ENCODE peak calls at places on chromosome 16, in four cellular contexts. One of them, this sample, is unnamed.

GRCh38 chr16:65312071-65312470 is 190.2 kb upstream of the CDH11 start:
- DNase-seq in K562: no peak
- DNase-seq in HepG2: no peak
- DNase-seq in GM12878: no peak
- DNase-seq in this sample: no peak

GRCh38 chr16:80347900-80348299 is 192.9 kb upstream of the DYNLRB2 start:
- DNase-seq in K562: no peak
- DNase-seq in HepG2: no peak
- DNase-seq in GM12878: no peak
- DNase-seq in this sample: no peak

GRCh38 chr16:19515765-19516164 is 6.1 kb downstream of the GDE1 start:
- DNase-seq in K562: no peak
- DNase-seq in HepG2: no peak
- DNase-seq in GM12878: no peak
- DNase-seq in this sample: no peak

GRCh38 chr16:87474566-87474996 is 18.2 kb downstream of the ZCCHC14 start:
- DNase-seq in K562: no peak
- DNase-seq in HepG2: peak; percentile 60
- DNase-seq in GM12878: no peak
- DNase-seq in this sample: no peak

GRCh38 chr16:86080131-86080875 is 181.3 kb downstream of the IRF8 start:
- DNase-seq in K562: no peak
- DNase-seq in HepG2: no peak
- DNase-seq in GM12878: no peak
- DNase-seq in this sample: no peak

GRCh38 chr16:67563708-67564468 is 1.6 kb downstream of the CTCF start:
- DNase-seq in K562: no peak
- DNase-seq in HepG2: peak; percentile 58
- DNase-seq in GM12878: no peak
- DNase-seq in this sample: no peak

GRCh38 chr16:86665319-86665675 is 86.9 kb downstream of the FOXL1 start:
- DNase-seq in K562: no peak
- DNase-seq in HepG2: peak; percentile 32
- DNase-seq in GM12878: peak; percentile 28
- DNase-seq in this sample: no peak

GRCh38 chr16:52068447-52069074 is 478.4 kb downstream of the TOX3 start:
- DNase-seq in K562: no peak
- DNase-seq in HepG2: peak; percentile 35
- DNase-seq in GM12878: no peak
- DNase-seq in this sample: peak; percentile 14

GRCh38 chr16:19356024-19356952 is 61.4 kb upstream of the TMC5 start:
- DNase-seq in K562: no peak
- DNase-seq in HepG2: no peak
- DNase-seq in GM12878: no peak
- DNase-seq in this sample: no peak

GRCh38 chr16:3317315-3317999 is 12.2 kb downstream of the ZNF75A start:
- DNase-seq in K562: no peak
- DNase-seq in HepG2: no peak
- DNase-seq in GM12878: no peak
- DNase-seq in this sample: no peak

GRCh38 chr16:54342001-54342776 is 55.6 kb upstream of the IRX3 start:
- DNase-seq in K562: no peak
- DNase-seq in HepG2: no peak
- DNase-seq in GM12878: no peak
- DNase-seq in this sample: no peak
- TF ChIP-seq BHLHE40 in K562: no peak
- TF ChIP-seq BHLHE40 in HepG2: no peak
- TF ChIP-seq BHLHE40 in GM12878: no peak
- TF ChIP-seq BHLHE40 in this sample: no peak

GRCh38 chr16:81499576-81500380 is 55.2 kb downstream of the CMIP start:
- DNase-seq in K562: no peak
- DNase-seq in HepG2: no peak
- DNase-seq in GM12878: no peak
- DNase-seq in this sample: no peak

GRCh38 chr16:81502396-81503060 is 57.9 kb downstream of the CMIP start:
- DNase-seq in K562: no peak
- DNase-seq in HepG2: no peak
- DNase-seq in GM12878: no peak
- DNase-seq in this sample: no peak

GRCh38 chr16:81497690-81498089 is 53.1 kb downstream of the CMIP start:
- DNase-seq in K562: no peak
- DNase-seq in HepG2: no peak
- DNase-seq in GM12878: no peak
- DNase-seq in this sample: no peak

GRCh38 chr16:81498351-81498750 is 53.7 kb downstream of the CMIP start:
- DNase-seq in K562: no peak
- DNase-seq in HepG2: no peak
- DNase-seq in GM12878: no peak
- DNase-seq in this sample: no peak

DNA sequence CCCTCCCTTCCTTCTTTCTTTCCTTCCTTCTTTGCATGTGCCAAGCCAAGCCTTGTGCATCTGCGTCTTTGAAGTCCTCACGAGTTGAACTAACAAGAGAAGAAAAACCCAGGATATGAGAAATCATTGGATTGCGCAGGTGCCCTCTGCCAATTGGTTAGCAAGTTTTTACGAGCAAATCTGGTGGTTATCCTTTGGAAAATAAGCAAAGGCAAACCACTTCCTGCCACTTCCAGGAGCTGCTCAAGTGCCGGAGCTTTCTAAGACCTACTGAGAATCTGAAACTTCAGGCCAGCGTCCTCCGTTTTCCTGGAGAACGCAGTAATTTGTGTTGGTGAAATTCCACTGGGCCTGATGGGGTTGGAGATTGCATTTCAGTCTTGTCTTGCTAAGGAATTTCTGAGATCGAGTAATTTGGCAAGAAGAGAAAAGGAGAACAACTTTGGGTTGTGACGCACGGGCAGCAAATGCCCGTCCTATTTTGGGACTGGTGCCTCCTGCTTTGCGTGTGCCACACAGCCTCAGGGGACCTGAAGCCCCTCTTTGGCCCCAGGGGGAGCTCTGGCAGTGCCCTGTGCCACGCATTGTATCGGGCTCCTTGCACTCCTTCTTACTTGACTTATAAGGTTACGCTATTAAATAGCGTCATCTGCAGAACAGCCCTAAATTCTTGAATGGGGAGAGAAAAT is 56.4 kb downstream of the CMIP start:
- DNase-seq in K562: no peak
- DNase-seq in HepG2: no peak
- DNase-seq in GM12878: no peak
- DNase-seq in this sample: no peak
- TF ChIP-seq FOXM1 in K562: no peak
- TF ChIP-seq FOXM1 in HepG2: no peak
- TF ChIP-seq FOXM1 in GM12878: no peak
- TF ChIP-seq FOXM1 in this sample: no peak

DNA sequence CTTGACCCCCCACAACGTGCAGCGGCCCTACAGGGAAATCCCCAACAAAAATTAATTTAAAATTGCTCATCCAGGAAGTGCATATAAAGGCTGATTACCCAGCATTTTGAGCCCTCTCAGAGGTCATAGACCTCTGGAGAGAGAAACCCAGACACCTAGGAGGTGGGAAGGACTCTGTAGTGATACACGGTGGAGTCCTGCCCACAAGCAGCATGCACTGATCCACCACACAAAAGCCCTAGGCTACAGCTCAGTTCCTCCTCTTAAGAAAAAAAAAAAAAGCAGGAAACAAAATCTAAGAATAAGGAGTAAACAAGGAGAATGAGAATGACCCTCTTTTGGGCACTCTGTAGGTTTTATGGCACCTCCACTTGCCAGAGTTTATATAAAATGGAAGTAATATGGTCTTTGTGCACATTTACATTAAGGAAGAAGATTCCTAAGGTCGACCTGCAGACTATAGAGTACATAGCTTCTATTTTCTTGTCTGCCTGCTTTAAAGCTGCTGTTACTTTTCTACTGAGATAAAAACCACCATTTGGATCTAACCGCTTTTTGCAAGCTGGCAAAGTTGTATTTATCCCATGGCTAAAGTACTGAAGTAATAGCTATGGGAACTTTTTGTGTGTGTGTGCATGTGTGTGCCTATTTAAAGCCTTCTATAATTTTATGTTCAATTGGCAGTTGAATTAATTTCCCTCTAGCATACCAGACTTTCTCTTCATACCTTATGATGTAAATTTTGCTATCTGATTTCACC is 46.9 kb downstream of the ACSM1 start:
- DNase-seq in K562: no peak
- DNase-seq in HepG2: no peak
- DNase-seq in GM12878: no peak
- DNase-seq in this sample: no peak
- TF ChIP-seq BHLHE40 in K562: no peak
- TF ChIP-seq BHLHE40 in HepG2: no peak
- TF ChIP-seq BHLHE40 in GM12878: no peak
- TF ChIP-seq BHLHE40 in this sample: no peak

GRCh38 chr16:28012031-28012445 is 51.5 kb downstream of the GSG1L start:
- DNase-seq in K562: peak; percentile 25
- DNase-seq in HepG2: no peak
- DNase-seq in GM12878: no peak
- DNase-seq in this sample: no peak

GRCh38 chr16:28013392-28013791 is 50.1 kb downstream of the GSG1L start:
- DNase-seq in K562: no peak
- DNase-seq in HepG2: no peak
- DNase-seq in GM12878: no peak
- DNase-seq in this sample: no peak

GRCh38 chr16:28009586-28010373 is 53.7 kb downstream of the GSG1L start:
- DNase-seq in K562: no peak
- DNase-seq in HepG2: no peak
- DNase-seq in GM12878: no peak
- DNase-seq in this sample: no peak

GRCh38 chr16:28011223-28011622 is 52.3 kb downstream of the GSG1L start:
- DNase-seq in K562: no peak
- DNase-seq in HepG2: no peak
- DNase-seq in GM12878: no peak
- DNase-seq in this sample: no peak

GRCh38 chr16:28010671-28011070 is 52.8 kb downstream of the GSG1L start:
- DNase-seq in K562: no peak
- DNase-seq in HepG2: no peak
- DNase-seq in GM12878: no peak
- DNase-seq in this sample: no peak
- TF ChIP-seq FOXM1 in K562: no peak
- TF ChIP-seq FOXM1 in HepG2: no peak
- TF ChIP-seq FOXM1 in GM12878: no peak
- TF ChIP-seq FOXM1 in this sample: no peak

DNA sequence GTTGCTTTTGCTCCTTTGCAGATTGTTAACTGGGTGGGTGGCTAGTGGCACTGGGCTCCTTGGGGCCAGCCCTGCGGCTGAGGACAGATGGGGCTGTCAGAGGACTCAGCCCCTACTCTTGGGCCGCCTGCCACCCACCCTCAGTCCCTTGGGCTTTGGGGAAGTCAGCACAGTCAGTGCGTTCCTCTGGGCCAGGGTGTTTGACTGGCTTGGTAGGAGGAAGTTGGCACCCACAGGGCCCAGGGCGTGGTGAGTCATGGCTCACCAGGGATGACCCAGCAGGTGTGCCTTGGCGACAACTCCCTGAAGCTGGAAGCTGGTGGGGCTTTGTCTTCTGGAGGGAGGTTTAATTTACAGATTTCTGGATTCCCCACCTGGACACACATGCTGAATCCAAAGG is 32.4 kb downstream of the HAPSTR1 start:
- DNase-seq in K562: no peak
- DNase-seq in HepG2: no peak
- DNase-seq in GM12878: no peak
- DNase-seq in this sample: no peak
- TF ChIP-seq BHLHE40 in K562: no peak
- TF ChIP-seq BHLHE40 in HepG2: no peak
- TF ChIP-seq BHLHE40 in GM12878: no peak
- TF ChIP-seq BHLHE40 in this sample: no peak

DNA sequence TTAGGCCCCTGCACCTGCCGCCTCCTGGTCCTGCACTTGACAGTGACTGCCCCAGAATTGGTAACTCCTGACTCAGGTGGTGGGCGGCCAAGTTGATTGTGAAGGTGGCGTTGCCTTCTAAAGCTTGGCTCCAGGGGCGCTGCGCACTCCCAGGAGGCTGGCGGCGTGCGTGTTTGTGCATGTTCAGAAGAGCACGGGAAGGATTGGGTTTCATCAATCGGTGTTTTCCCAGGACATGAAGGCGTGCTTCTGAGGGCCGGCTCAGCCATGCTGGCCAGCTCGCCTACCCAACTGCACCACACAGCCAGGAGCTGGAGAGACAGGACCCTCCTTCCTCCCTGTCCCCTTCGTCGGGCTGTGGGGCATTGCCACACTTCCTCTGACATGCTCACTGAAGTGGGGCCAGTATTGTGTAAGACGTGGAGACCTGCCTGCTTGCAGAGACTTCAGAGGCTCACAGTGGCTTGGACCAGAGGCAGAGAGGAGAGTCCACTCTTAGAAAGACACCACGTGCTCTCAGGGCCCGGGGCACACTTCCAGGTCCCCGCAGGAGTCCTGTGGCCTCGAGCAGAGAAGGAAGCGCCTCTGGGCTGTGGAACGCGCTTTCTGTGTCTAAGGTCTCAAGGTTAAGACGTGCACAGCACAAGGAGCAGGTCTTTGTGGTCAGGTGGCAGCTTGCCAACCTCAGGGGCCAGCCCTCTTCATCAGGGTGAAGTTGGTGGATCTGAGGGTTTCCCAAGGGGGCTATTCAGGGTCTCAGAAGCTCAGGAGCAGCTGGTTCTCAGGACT is 2.8 kb downstream of the RAB40C start:
- DNase-seq in K562: no peak
- DNase-seq in HepG2: peak; percentile 51
- DNase-seq in GM12878: no peak
- DNase-seq in this sample: peak; percentile 70
- TF ChIP-seq FOXM1 in K562: no peak
- TF ChIP-seq FOXM1 in HepG2: no peak
- TF ChIP-seq FOXM1 in GM12878: no peak
- TF ChIP-seq FOXM1 in this sample: no peak

GRCh38 chr16:26645629-26646028 is 421.1 kb upstream of the C16orf82 start:
- DNase-seq in K562: peak; percentile 38
- DNase-seq in HepG2: no peak
- DNase-seq in GM12878: no peak
- DNase-seq in this sample: peak; percentile 42
- TF ChIP-seq BHLHE40 in K562: no peak
- TF ChIP-seq BHLHE40 in HepG2: no peak
- TF ChIP-seq BHLHE40 in GM12878: no peak
- TF ChIP-seq BHLHE40 in this sample: no peak

GRCh38 chr16:11117576-11118211 is 138.3 kb downstream of the SOCS1 start:
- DNase-seq in K562: no peak
- DNase-seq in HepG2: no peak
- DNase-seq in GM12878: peak; percentile 77
- DNase-seq in this sample: no peak

GRCh38 chr16:11111891-11112634 is 143.9 kb downstream of the SOCS1 start:
- DNase-seq in K562: no peak
- DNase-seq in HepG2: no peak
- DNase-seq in GM12878: no peak
- DNase-seq in this sample: no peak

GRCh38 chr16:11112723-11113348 is 143.2 kb downstream of the SOCS1 start:
- DNase-seq in K562: peak; percentile 76
- DNase-seq in HepG2: no peak
- DNase-seq in GM12878: peak; percentile 79
- DNase-seq in this sample: no peak

GRCh38 chr16:11111166-11111565 is 144.8 kb downstream of the SOCS1 start:
- DNase-seq in K562: no peak
- DNase-seq in HepG2: no peak
- DNase-seq in GM12878: no peak
- DNase-seq in this sample: no peak

GRCh38 chr16:11114366-11115164 is 141.4 kb downstream of the SOCS1 start:
- DNase-seq in K562: no peak
- DNase-seq in HepG2: no peak
- DNase-seq in GM12878: no peak
- DNase-seq in this sample: no peak
- TF ChIP-seq FOXM1 in K562: no peak
- TF ChIP-seq FOXM1 in HepG2: no peak
- TF ChIP-seq FOXM1 in GM12878: no peak
- TF ChIP-seq FOXM1 in this sample: no peak

GRCh38 chr16:50611332-50611934 is 63.2 kb downstream of the NKD1 start:
- DNase-seq in K562: peak; percentile 25
- DNase-seq in HepG2: peak; percentile 40
- DNase-seq in GM12878: no peak
- DNase-seq in this sample: no peak
- TF ChIP-seq BHLHE40 in K562: no peak
- TF ChIP-seq BHLHE40 in HepG2: no peak
- TF ChIP-seq BHLHE40 in GM12878: no peak
- TF ChIP-seq BHLHE40 in this sample: no peak

This sample was measured in HEK293T.